ENCODE peak calls at places on chromosomes 6 and 20, in eight cellular contexts. A is HepG2, Z is body of pancreas, P is A549, T is heart left ventricle, E is IMR-90, B is transverse colon, S is testis. Y is an unnamed sample.

GRCh38 chr20:8535403-8536003 is 403.4 kb downstream of the PLCB1 start:
- DNase-seq in A (peak; percentile 23), Z (no peak), P (no peak), T (no peak), E (no peak), B (no peak), S (no peak), Y (no peak)

GRCh38 chr6:78300885-78301284 is 566.5 kb upstream of the IRAK1BP1 start:
- DNase-seq in A (no peak), Z (no peak), P (no peak), T (no peak), E (no peak), B (no peak), S (no peak), Y (no peak)

GRCh38 chr20:58236612-58237317 is 8.3 kb upstream of the ANKRD60 start:
- DNase-seq in A (peak; percentile 52), Z (peak; percentile 70), P (peak; percentile 67), T (peak; percentile 71), E (peak; percentile 61), B (peak; percentile 74), S (peak; percentile 81), Y (peak; percentile 94)

GRCh38 chr6:3266170-3266569 is 7.4 kb downstream of the PSMG4 start:
- DNase-seq in A (no peak), Z (no peak), P (no peak), T (no peak), E (no peak), B (no peak), S (no peak), Y (no peak)

GRCh38 chr20:49563015-49563980 is 4.6 kb downstream of the PTGIS start:
- DNase-seq in A (no peak), Z (no peak), P (no peak), T (no peak), E (no peak), B (no peak), S (no peak), Y (no peak)

GRCh38 chr6:63351995-63352586 is 32.3 kb upstream of the LGSN start:
- DNase-seq in A (peak; percentile 78), Z (no peak), P (peak; percentile 67), T (no peak), E (peak; percentile 73), B (no peak), S (no peak), Y (no peak)

GRCh38 chr20:19602660-19603389 is 155.2 kb upstream of the RIN2 start:
- DNase-seq in A (no peak), Z (no peak), P (no peak), T (no peak), E (no peak), B (no peak), S (no peak), Y (no peak)

GRCh38 chr6:73207221-73207837 is 18.0 kb downstream of the KHDC1L start:
- DNase-seq in A (no peak), Z (no peak), P (no peak), T (no peak), E (no peak), B (no peak), S (no peak), Y (no peak)

GRCh38 chr6:72619883-72620696 is 1.8 kb upstream of the KCNQ5 start:
- DNase-seq in A (no peak), Z (peak; percentile 20), P (no peak), T (peak; percentile 28), E (peak; percentile 45), B (peak; percentile 41), S (peak; percentile 52), Y (peak; percentile 89)

GRCh38 chr20:45254867-45255266 is 503 bp upstream of the SLPI start:
- DNase-seq in A (peak; percentile 37), Z (no peak), P (peak; percentile 39), T (no peak), E (peak; percentile 9), B (no peak), S (no peak), Y (no peak)

GRCh38 chr20:32965581-32966373 is 38.5 kb downstream of the SUN5 start:
- DNase-seq in A (no peak), Z (no peak), P (no peak), T (no peak), E (no peak), B (no peak), S (peak; percentile 12), Y (peak; percentile 76)

GRCh38 chr20:53208110-53208908 is 236.2 kb downstream of the TSHZ2 start:
- DNase-seq in A (no peak), Z (no peak), P (peak; percentile 23), T (no peak), E (no peak), B (no peak), S (no peak), Y (no peak)

GRCh38 chr6:140478631-140479030 is 1104.2 kb upstream of the CITED2 start:
- DNase-seq in A (no peak), Z (no peak), P (no peak), T (no peak), E (no peak), B (no peak), S (no peak), Y (no peak)

GRCh38 chr6:62541502-62541901 is 255.5 kb upstream of the KHDRBS2 start:
- DNase-seq in A (no peak), Z (no peak), P (no peak), T (no peak), E (no peak), B (no peak), S (no peak), Y (no peak)

GRCh38 chr6:116438590-116439448 is 22.4 kb upstream of the CALHM6 start:
- DNase-seq in A (no peak), Z (no peak), P (no peak), T (no peak), E (no peak), B (no peak), S (no peak), Y (no peak)

GRCh38 chr6:158660331-158660730 is 10.5 kb downstream of the SYTL3 start:
- DNase-seq in A (no peak), Z (peak; percentile 46), P (peak; percentile 32), T (no peak), E (no peak), B (peak; percentile 61), S (no peak), Y (peak; percentile 75)

GRCh38 chr6:100906325-100906724 is 25.2 kb upstream of the ASCC3 start:
- DNase-seq in A (no peak), Z (no peak), P (no peak), T (no peak), E (no peak), B (no peak), S (no peak), Y (no peak)

GRCh38 chr6:129608886-129609540 is 101.0 kb downstream of the ARHGAP18 start:
- DNase-seq in A (no peak), Z (no peak), P (no peak), T (no peak), E (no peak), B (no peak), S (no peak), Y (no peak)

DNA sequence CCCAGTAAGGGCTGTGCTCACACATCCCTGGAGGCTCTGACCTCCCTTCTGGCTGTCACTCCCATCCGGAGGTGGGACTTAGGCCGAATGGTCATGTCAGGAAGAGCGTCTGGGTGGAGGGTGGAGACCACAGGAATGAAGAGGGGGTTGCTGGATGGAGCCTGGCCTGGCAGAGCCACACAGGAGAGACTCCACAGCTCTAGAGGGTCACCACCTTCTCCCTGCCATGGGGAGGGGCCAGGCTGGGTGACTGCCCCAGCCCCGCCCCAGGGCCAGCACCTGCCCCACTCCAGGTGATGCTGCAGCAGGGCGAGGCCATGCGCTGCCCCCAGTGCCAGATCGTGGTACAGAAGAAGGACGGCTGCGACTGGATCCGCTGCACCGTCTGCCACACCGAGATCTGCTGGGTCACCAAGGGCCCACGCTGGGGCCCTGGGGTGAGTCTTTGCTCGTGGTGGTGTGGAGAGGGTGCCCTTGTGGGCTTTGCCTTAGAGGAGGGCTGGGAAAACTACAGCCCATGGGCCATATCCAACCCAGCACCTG is 20.6 kb downstream of the RBCK1 start:
- DNase-seq in A (no peak), Z (no peak), P (no peak), T (no peak), E (no peak), B (no peak), S (no peak), Y (no peak)
- TF ChIP-seq CTCF in A (no peak), Z (no peak), P (no peak), T (no peak), E (no peak), B (no peak), S (no peak), Y (no peak)

DNA sequence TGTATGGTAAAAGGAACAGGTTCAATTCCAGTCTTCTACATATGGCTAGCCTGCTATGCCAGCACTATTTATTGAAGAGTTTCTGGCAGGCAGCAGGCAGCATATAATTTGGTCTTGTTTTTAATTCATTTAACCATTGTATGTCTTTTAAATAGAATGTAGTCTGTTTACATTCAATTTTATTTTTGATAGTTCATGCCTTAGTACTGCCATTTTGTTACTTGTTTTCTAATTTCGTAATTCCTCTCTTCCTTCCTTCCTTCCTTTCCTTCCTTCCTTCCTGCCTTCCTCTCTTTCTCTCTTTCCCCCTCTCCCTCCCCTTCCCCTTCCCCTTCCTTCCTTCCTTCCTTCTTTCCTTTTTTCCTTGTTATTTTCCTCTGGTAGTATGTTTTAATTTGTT is 17.6 kb upstream of the OR2J2 start:
- DNase-seq in A (no peak), Z (no peak), P (no peak), T (no peak), E (no peak), B (no peak), S (no peak), Y (no peak)
- TF ChIP-seq POLR2A in A (no peak), Z (no peak), P (no peak), T (no peak), E (no peak), B (no peak), S (no peak), Y (no peak)

GRCh38 chr6:33173228-33174180 is 18.8 kb downstream of the COL11A2 start:
- DNase-seq in A (no peak), Z (no peak), P (no peak), T (no peak), E (no peak), B (no peak), S (no peak), Y (peak; percentile 40)

GRCh38 chr6:33174784-33175183 is 17.5 kb downstream of the COL11A2 start:
- DNase-seq in A (no peak), Z (no peak), P (no peak), T (no peak), E (no peak), B (no peak), S (no peak), Y (peak; percentile 66)

GRCh38 chr6:33177552-33178446 is 14.5 kb downstream of the COL11A2 start:
- DNase-seq in A (no peak), Z (no peak), P (no peak), T (no peak), E (no peak), B (no peak), S (no peak), Y (no peak)

GRCh38 chr6:33176906-33177305 is 15.4 kb downstream of the COL11A2 start:
- DNase-seq in A (no peak), Z (no peak), P (no peak), T (no peak), E (no peak), B (no peak), S (no peak), Y (no peak)

GRCh38 chr6:33175436-33176069 is 16.7 kb downstream of the COL11A2 start:
- DNase-seq in A (peak; percentile 22), Z (no peak), P (no peak), T (no peak), E (no peak), B (no peak), S (no peak), Y (no peak)
- TF ChIP-seq CTCF in A (peak; percentile 66), Z (no peak), P (no peak), T (no peak), E (no peak), B (no peak), S (no peak), Y (no peak)

GRCh38 chr6:27814665-27815424 is 97.4 kb downstream of the OR2B2 start:
- DNase-seq in A (peak; percentile 92), Z (peak; percentile 63), P (peak; percentile 93), T (peak; percentile 69), E (peak; percentile 98), B (peak; percentile 84), S (peak; percentile 85), Y (peak; percentile 83)
- TF ChIP-seq POLR2A in A (peak; percentile 85), Z (no peak), P (peak; percentile 50), T (no peak), E (peak; percentile 71), B (peak; percentile 75), S (no peak), Y (no peak)